ENCODE peak calls at places on chromosomes 3 and 15, in nine cellular contexts. F, L, G, I, P, U, M, O and T are unnamed samples.

GRCh38 chr3:63877737-63878393 is 14.2 kb downstream of the ATXN7 start:
- DNase-seq in G (no peak), M (peak; percentile 37), P (no peak), I (no peak), L (no peak), U (no peak), F (no peak), O (no peak), T (no peak)

GRCh38 chr3:113266738-113267137 is 55.4 kb downstream of the BOC start:
- DNase-seq in L (no peak), G (no peak), M (no peak), P (no peak), U (no peak), F (no peak), I (no peak), O (no peak), T (no peak)

GRCh38 chr3:143934791-143935190 is 36.8 kb upstream of the DIPK2A start:
- DNase-seq in F (no peak), U (no peak), P (no peak), O (no peak), L (no peak), G (no peak), M (no peak), I (no peak), T (no peak)

GRCh38 chr15:53589526-53590057 is 169.9 kb downstream of the WDR72 start:
- DNase-seq in O (no peak), L (peak; percentile 26), F (no peak), G (no peak), U (no peak), P (no peak), M (no peak), I (no peak), T (no peak)

GRCh38 chr3:61910732-61911131 is 349.4 kb downstream of the PTPRG start:
- DNase-seq in M (no peak), L (no peak), G (no peak), I (no peak), O (no peak), U (no peak), F (no peak), P (no peak), T (no peak)

GRCh38 chr3:99313481-99313880 is 324.9 kb upstream of the COL8A1 start:
- DNase-seq in U (peak; percentile 54), I (no peak), M (peak; percentile 92), F (no peak), P (no peak), O (no peak), L (no peak), G (no peak), T (no peak)

GRCh38 chr3:113898892-113899291 is 48.9 kb upstream of the ZDHHC23 start:
- DNase-seq in U (peak; percentile 18), M (peak; percentile 46), P (no peak), L (no peak), F (no peak), G (no peak), O (no peak), I (no peak), T (no peak)

GRCh38 chr3:13077431-13078157 is 4.4 kb upstream of the IQSEC1 start:
- DNase-seq in F (no peak), U (peak; percentile 19), L (no peak), M (no peak), O (peak; percentile 44), P (peak; percentile 97), I (no peak), G (no peak), T (no peak)

GRCh38 chr3:62621171-62621570 is 247.8 kb upstream of the FEZF2 start:
- DNase-seq in I (no peak), F (no peak), G (no peak), M (no peak), O (no peak), U (peak; percentile 60), L (no peak), P (no peak), T (no peak)

GRCh38 chr3:131361464-131362421 is 19.8 kb upstream of the NUDT16 start:
- DNase-seq in O (peak; percentile 53), I (peak; percentile 100), F (peak; percentile 59), L (peak; percentile 81), G (peak; percentile 24), U (peak; percentile 64), M (peak; percentile 33), P (peak; percentile 79), T (no peak)

GRCh38 chr3:175656451-175656850 is 797.3 kb downstream of the NAALADL2 start:
- DNase-seq in P (no peak), I (no peak), L (no peak), F (no peak), G (no peak), O (no peak), U (no peak), M (no peak), T (no peak)

GRCh38 chr15:78365931-78366330 is 25.8 kb downstream of the CRABP1 start:
- DNase-seq in I (no peak), F (no peak), G (no peak), L (no peak), U (no peak), P (no peak), O (no peak), M (no peak), T (no peak)

GRCh38 chr15:39552546-39552945 is 28.3 kb upstream of the THBS1 start:
- DNase-seq in F (no peak), O (no peak), M (no peak), G (no peak), U (no peak), L (no peak), I (no peak), P (no peak), T (no peak)

GRCh38 chr15:70387086-70387485 is 289.4 kb upstream of the TLE3 start:
- DNase-seq in I (no peak), U (no peak), L (no peak), P (no peak), M (no peak), O (no peak), F (peak; percentile 36), G (no peak), T (no peak)

GRCh38 chr15:58057559-58057958 is 8.0 kb downstream of the ALDH1A2 start:
- DNase-seq in O (no peak), L (no peak), G (no peak), U (no peak), M (no peak), F (no peak), P (no peak), I (peak; percentile 36), T (no peak)

GRCh38 chr3:48507256-48508061 is 3.5 kb upstream of the SHISA5 start:
- DNase-seq in P (peak; percentile 61), O (no peak), U (peak; percentile 55), G (peak; percentile 68), L (peak; percentile 76), M (peak; percentile 54), F (peak; percentile 66), I (peak; percentile 84), T (peak; percentile 80)

GRCh38 chr3:134374791-134375541 is 719 bp upstream of the AMOTL2 start:
- DNase-seq in I (peak; percentile 84), F (no peak), P (peak; percentile 52), O (no peak), G (no peak), L (peak; percentile 82), M (no peak), U (no peak), T (no peak)

GRCh38 chr15:99176757-99177156 is 71.9 kb downstream of the SYNM start:
- DNase-seq in I (no peak), P (no peak), O (no peak), U (peak; percentile 17), G (no peak), L (no peak), M (no peak), F (no peak), T (no peak)

GRCh38 chr3:185807455-185808068 is 17.3 kb downstream of the IGF2BP2 start:
- DNase-seq in F (no peak), G (no peak), I (no peak), M (peak; percentile 99), L (peak; percentile 33), O (no peak), U (peak; percentile 99), P (no peak), T (no peak)

GRCh38 chr3:142279965-142280590 is 54.7 kb upstream of the GK5 start:
- DNase-seq in O (peak; percentile 48), F (no peak), I (peak; percentile 64), L (peak; percentile 80), M (peak; percentile 90), G (peak; percentile 30), P (peak; percentile 71), U (peak; percentile 90), T (peak; percentile 79)

GRCh38 chr3:126782554-126782953 is 78.5 kb downstream of the CHCHD6 start:
- DNase-seq in F (no peak), L (peak; percentile 88), I (peak; percentile 82), O (peak; percentile 65), P (no peak), U (peak; percentile 96), M (peak; percentile 91), G (no peak), T (no peak)

GRCh38 chr3:187210555-187211327 is 13.5 kb downstream of the RTP1 start:
- DNase-seq in F (no peak), U (peak; percentile 69), O (peak; percentile 47), M (peak; percentile 24), P (peak; percentile 70), G (no peak), I (no peak), L (no peak), T (no peak)

GRCh38 chr3:14460342-14461005 is 58.1 kb downstream of the SLC6A6 start:
- DNase-seq in M (peak; percentile 95), U (peak; percentile 97), P (peak; percentile 76), O (peak; percentile 38), I (peak; percentile 50), F (no peak), L (peak; percentile 55), G (no peak), T (no peak)

GRCh38 chr3:40930131-40930538 is 269.2 kb upstream of the CTNNB1 start:
- DNase-seq in L (no peak), F (no peak), P (no peak), U (peak; percentile 4), O (no peak), M (peak; percentile 2), I (no peak), G (no peak), T (no peak)

GRCh38 chr15:59298255-59298856 is 74.3 kb downstream of the MYO1E start:
- DNase-seq in I (peak; percentile 81), U (peak; percentile 32), O (no peak), F (no peak), G (peak; percentile 37), P (no peak), M (peak; percentile 34), L (no peak), T (no peak)

GRCh38 chr3:13885704-13886010 is 5.8 kb upstream of the WNT7A start:
- DNase-seq in O (no peak), U (no peak), L (no peak), F (peak; percentile 36), I (no peak), P (no peak), M (no peak), G (no peak), T (no peak)